ENCODE peak calls at places on chromosomes 11 and 22, in ten cellular contexts. One of them, this sample, is unnamed.
A peak's percentile ranks its signal among the peaks of the same experiment; 100 is the strongest.

GRCh38 chr22:19896665-19897355 is 42.1 kb upstream of the GNB1L start:
- DNase-seq in astrocyte of the spinal cord: no peak
- DNase-seq in effector CD8-positive, alpha-beta T cell: no peak
- DNase-seq in EH: no peak
- DNase-seq in neural crest cell: no peak
- DNase-seq in hepatic stellate cell: no peak
- DNase-seq in stimulated activated CD4-positive, alpha-beta T cell treated with anti-CD3 and anti-CD28 coated beads, Interleukin-2, amount 100 ng/mL, for 48 hours: no peak
- DNase-seq in AG09319: no peak
- DNase-seq in stimulated activated naive CD8-positive, alpha-beta T cell treated with anti-CD3 and anti-CD28 coated beads, Interleukin-15, amount 100 ng/mL, for 72 hours: no peak
- DNase-seq in aorta: no peak
- DNase-seq in this sample: no peak

GRCh38 chr11:15883349-15883961 is 472.9 kb downstream of the SOX6 start:
- DNase-seq in astrocyte of the spinal cord: no peak
- DNase-seq in effector CD8-positive, alpha-beta T cell: no peak
- DNase-seq in EH: peak; percentile 21
- DNase-seq in neural crest cell: no peak
- DNase-seq in hepatic stellate cell: no peak
- DNase-seq in stimulated activated CD4-positive, alpha-beta T cell treated with anti-CD3 and anti-CD28 coated beads, Interleukin-2, amount 100 ng/mL, for 48 hours: no peak
- DNase-seq in AG09319: no peak
- DNase-seq in stimulated activated naive CD8-positive, alpha-beta T cell treated with anti-CD3 and anti-CD28 coated beads, Interleukin-15, amount 100 ng/mL, for 72 hours: no peak
- DNase-seq in aorta: no peak
- DNase-seq in this sample: no peak

GRCh38 chr11:134637091-134638015 is 225.3 kb upstream of the B3GAT1 start:
- DNase-seq in astrocyte of the spinal cord: no peak
- DNase-seq in effector CD8-positive, alpha-beta T cell: no peak
- DNase-seq in EH: no peak
- DNase-seq in neural crest cell: no peak
- DNase-seq in hepatic stellate cell: no peak
- DNase-seq in stimulated activated CD4-positive, alpha-beta T cell treated with anti-CD3 and anti-CD28 coated beads, Interleukin-2, amount 100 ng/mL, for 48 hours: no peak
- DNase-seq in AG09319: no peak
- DNase-seq in stimulated activated naive CD8-positive, alpha-beta T cell treated with anti-CD3 and anti-CD28 coated beads, Interleukin-15, amount 100 ng/mL, for 72 hours: no peak
- DNase-seq in aorta: peak; percentile 37
- DNase-seq in this sample: no peak

GRCh38 chr11:113894421-113894996 is 10.1 kb upstream of the HTR3B start:
- DNase-seq in astrocyte of the spinal cord: no peak
- DNase-seq in effector CD8-positive, alpha-beta T cell: no peak
- DNase-seq in EH: no peak
- DNase-seq in neural crest cell: no peak
- DNase-seq in hepatic stellate cell: no peak
- DNase-seq in stimulated activated CD4-positive, alpha-beta T cell treated with anti-CD3 and anti-CD28 coated beads, Interleukin-2, amount 100 ng/mL, for 48 hours: no peak
- DNase-seq in AG09319: no peak
- DNase-seq in stimulated activated naive CD8-positive, alpha-beta T cell treated with anti-CD3 and anti-CD28 coated beads, Interleukin-15, amount 100 ng/mL, for 72 hours: no peak
- DNase-seq in aorta: no peak
- DNase-seq in this sample: no peak

GRCh38 chr11:76400967-76401366 is 19.8 kb downstream of the GVQW3 start:
- DNase-seq in astrocyte of the spinal cord: no peak
- DNase-seq in effector CD8-positive, alpha-beta T cell: no peak
- DNase-seq in EH: no peak
- DNase-seq in neural crest cell: no peak
- DNase-seq in hepatic stellate cell: no peak
- DNase-seq in stimulated activated CD4-positive, alpha-beta T cell treated with anti-CD3 and anti-CD28 coated beads, Interleukin-2, amount 100 ng/mL, for 48 hours: no peak
- DNase-seq in AG09319: no peak
- DNase-seq in stimulated activated naive CD8-positive, alpha-beta T cell treated with anti-CD3 and anti-CD28 coated beads, Interleukin-15, amount 100 ng/mL, for 72 hours: no peak
- DNase-seq in aorta: no peak
- DNase-seq in this sample: no peak

GRCh38 chr11:70604630-70605520 is 206.5 kb downstream of the CTTN start:
- DNase-seq in astrocyte of the spinal cord: no peak
- DNase-seq in effector CD8-positive, alpha-beta T cell: no peak
- DNase-seq in EH: no peak
- DNase-seq in neural crest cell: no peak
- DNase-seq in hepatic stellate cell: no peak
- DNase-seq in stimulated activated CD4-positive, alpha-beta T cell treated with anti-CD3 and anti-CD28 coated beads, Interleukin-2, amount 100 ng/mL, for 48 hours: no peak
- DNase-seq in AG09319: no peak
- DNase-seq in stimulated activated naive CD8-positive, alpha-beta T cell treated with anti-CD3 and anti-CD28 coated beads, Interleukin-15, amount 100 ng/mL, for 72 hours: no peak
- DNase-seq in aorta: no peak
- DNase-seq in this sample: no peak

GRCh38 chr11:115208808-115209259 is 295.4 kb downstream of the CADM1 start:
- DNase-seq in astrocyte of the spinal cord: no peak
- DNase-seq in effector CD8-positive, alpha-beta T cell: no peak
- DNase-seq in EH: no peak
- DNase-seq in neural crest cell: no peak
- DNase-seq in hepatic stellate cell: no peak
- DNase-seq in stimulated activated CD4-positive, alpha-beta T cell treated with anti-CD3 and anti-CD28 coated beads, Interleukin-2, amount 100 ng/mL, for 48 hours: no peak
- DNase-seq in AG09319: no peak
- DNase-seq in stimulated activated naive CD8-positive, alpha-beta T cell treated with anti-CD3 and anti-CD28 coated beads, Interleukin-15, amount 100 ng/mL, for 72 hours: no peak
- DNase-seq in aorta: no peak
- DNase-seq in this sample: no peak

GRCh38 chr11:44094260-44094868 is 1.1 kb upstream of the EXT2 start:
- DNase-seq in astrocyte of the spinal cord: peak; percentile 73
- DNase-seq in effector CD8-positive, alpha-beta T cell: peak; percentile 68
- DNase-seq in EH: peak; percentile 83
- DNase-seq in neural crest cell: peak; percentile 88
- DNase-seq in hepatic stellate cell: peak; percentile 69
- DNase-seq in stimulated activated CD4-positive, alpha-beta T cell treated with anti-CD3 and anti-CD28 coated beads, Interleukin-2, amount 100 ng/mL, for 48 hours: peak; percentile 82
- DNase-seq in AG09319: peak; percentile 60
- DNase-seq in stimulated activated naive CD8-positive, alpha-beta T cell treated with anti-CD3 and anti-CD28 coated beads, Interleukin-15, amount 100 ng/mL, for 72 hours: peak; percentile 68
- DNase-seq in aorta: peak; percentile 79
- DNase-seq in this sample: peak; percentile 57

GRCh38 chr11:125551835-125552342 is 17.4 kb upstream of the EI24 start:
- DNase-seq in astrocyte of the spinal cord: no peak
- DNase-seq in effector CD8-positive, alpha-beta T cell: no peak
- DNase-seq in EH: no peak
- DNase-seq in neural crest cell: no peak
- DNase-seq in hepatic stellate cell: no peak
- DNase-seq in stimulated activated CD4-positive, alpha-beta T cell treated with anti-CD3 and anti-CD28 coated beads, Interleukin-2, amount 100 ng/mL, for 48 hours: no peak
- DNase-seq in AG09319: no peak
- DNase-seq in stimulated activated naive CD8-positive, alpha-beta T cell treated with anti-CD3 and anti-CD28 coated beads, Interleukin-15, amount 100 ng/mL, for 72 hours: no peak
- DNase-seq in aorta: no peak
- DNase-seq in this sample: no peak